ENCODE peak calls at places on chromosomes 3 and 15, in five cellular contexts. V is uterus, L is transverse colon, G is pancreas, E is HFFc6. J is an unnamed sample.

GRCh38 chr15:43346305-43346704 is 15.9 kb upstream of the LCMT2 start:
- DNase-seq in V (no peak), L (no peak), G (no peak), E (no peak), J (no peak)

GRCh38 chr3:196111939-196112386 is 30.1 kb upstream of the TFRC start:
- DNase-seq in V (no peak), L (no peak), G (no peak), E (no peak), J (no peak)

GRCh38 chr3:146542179-146542578 is 2.2 kb downstream of the PLSCR1 start:
- DNase-seq in V (no peak), L (no peak), G (no peak), E (no peak), J (no peak)

GRCh38 chr3:14135581-14135980 is 10.7 kb downstream of the TMEM43 start:
- DNase-seq in V (no peak), L (no peak), G (no peak), E (no peak), J (no peak)

GRCh38 chr3:119380697-119381096 is 82.7 kb downstream of the TMEM39A start:
- DNase-seq in V (no peak), L (no peak), G (no peak), E (no peak), J (peak)

GRCh38 chr3:177300039-177300833 is 103.0 kb upstream of the TBL1XR1 start:
- DNase-seq in V (no peak), L (peak), G (no peak), E (peak), J (peak)

GRCh38 chr15:82709421-82710207 is at the start of gene AP3B2:
- DNase-seq in V (peak), L (peak), G (peak), E (no peak), J (peak)

GRCh38 chr3:95120921-95121320 is 1058.1 kb downstream of the NSUN3 start:
- DNase-seq in V (no peak), L (no peak), G (no peak), E (no peak), J (no peak)

GRCh38 chr15:100124361-100124760 is 217.4 kb downstream of the ADAMTS17 start:
- DNase-seq in V (no peak), L (no peak), G (no peak), E (no peak), J (no peak)

DNA sequence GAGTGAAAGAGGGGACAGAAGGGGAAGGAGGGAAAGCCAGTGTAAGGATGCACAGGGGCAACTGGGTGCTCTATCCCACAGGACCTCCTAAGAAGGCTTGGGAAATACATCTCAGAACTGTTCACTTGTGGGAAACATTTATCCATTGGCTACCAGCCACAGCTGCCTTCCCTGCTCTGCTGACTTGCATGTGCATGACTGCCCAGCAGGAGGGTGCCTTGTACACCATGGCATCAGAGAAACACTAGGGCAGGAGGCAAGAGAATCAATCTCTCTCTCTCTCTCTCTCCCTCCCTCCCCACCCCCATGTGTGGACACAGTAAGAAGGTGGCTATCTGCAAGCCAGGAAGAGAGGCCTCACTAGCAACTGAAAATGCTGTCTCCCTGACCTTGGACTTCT is 62.9 kb upstream of the ZBTB38 start:
- DNase-seq in V (no peak), L (no peak), G (no peak), E (peak), J (peak)
- TF ChIP-seq CTCF in V (no peak), L (no peak), G (no peak), E (peak), J (no peak)

GRCh38 chr3:157493627-157494550 is 9.3 kb downstream of the VEPH1 start:
- DNase-seq in V (no peak), L (no peak), G (no peak), E (peak), J (no peak)
- TF ChIP-seq CTCF in V (peak), L (peak), G (peak), E (peak), J (peak)

GRCh38 chr3:153291052-153291689 is 129.1 kb downstream of the RAP2B start:
- DNase-seq in V (no peak), L (no peak), G (no peak), E (peak), J (no peak)
- TF ChIP-seq CTCF in V (no peak), L (peak), G (no peak), E (peak), J (no peak)

GRCh38 chr15:67906382-67906781 is 66.5 kb upstream of the RNU6-1 start:
- DNase-seq in V (no peak), L (no peak), G (no peak), E (peak), J (no peak)
- TF ChIP-seq CTCF in V (no peak), L (no peak), G (no peak), E (peak), J (no peak)

GRCh38 chr3:57948080-57948671 is 60.0 kb upstream of the FLNB start:
- DNase-seq in V (no peak), L (no peak), G (peak), E (no peak), J (no peak)

GRCh38 chr3:57948782-57949242 is 59.4 kb upstream of the FLNB start:
- DNase-seq in V (no peak), L (no peak), G (peak), E (no peak), J (peak)

GRCh38 chr3:57949344-57949743 is 58.9 kb upstream of the FLNB start:
- DNase-seq in V (no peak), L (no peak), G (peak), E (no peak), J (no peak)

GRCh38 chr3:57951106-57951882 is 56.9 kb upstream of the FLNB start:
- DNase-seq in V (peak), L (peak), G (peak), E (peak), J (peak)

GRCh38 chr3:57949779-57950618 is 58.2 kb upstream of the FLNB start:
- DNase-seq in V (peak), L (no peak), G (peak), E (peak), J (peak)
- TF ChIP-seq CTCF in V (peak), L (peak), G (peak), E (peak), J (no peak)

DNA sequence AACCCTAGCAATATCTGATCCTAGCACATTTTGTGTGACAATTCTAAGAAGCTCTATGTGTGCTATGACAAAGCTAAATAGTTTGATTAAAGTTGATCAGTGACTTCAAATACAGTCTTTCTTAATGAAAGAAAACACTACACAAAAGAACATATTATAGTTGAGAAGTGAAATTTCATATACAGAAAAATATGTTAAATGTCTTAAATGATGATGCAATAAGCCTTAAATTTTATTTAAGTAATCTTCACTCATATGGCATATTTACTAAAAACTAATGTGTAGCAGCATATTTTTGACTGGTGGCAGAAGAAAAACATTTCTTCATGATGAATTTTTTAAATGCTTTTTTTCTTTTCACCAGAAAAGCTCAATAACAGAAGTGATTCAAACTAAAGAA is 485.5 kb downstream of the TUSC7 start:
- DNase-seq in V (no peak), L (no peak), G (no peak), E (no peak), J (no peak)
- TF ChIP-seq CTCF in V (no peak), L (no peak), G (no peak), E (no peak), J (no peak)

GRCh38 chr3:18124501-18124900 is 300.6 kb downstream of the SATB1 start:
- DNase-seq in V (no peak), L (no peak), G (no peak), E (peak), J (no peak)

GRCh38 chr3:18126772-18127171 is 298.4 kb downstream of the SATB1 start:
- DNase-seq in V (no peak), L (no peak), G (no peak), E (no peak), J (no peak)

GRCh38 chr3:18122264-18122663 is 302.9 kb downstream of the SATB1 start:
- DNase-seq in V (no peak), L (no peak), G (no peak), E (no peak), J (no peak)

GRCh38 chr3:18127864-18128185 is 297.3 kb downstream of the SATB1 start:
- DNase-seq in V (no peak), L (no peak), G (no peak), E (no peak), J (no peak)

GRCh38 chr3:18127181-18127863 is 297.8 kb downstream of the SATB1 start:
- DNase-seq in V (no peak), L (no peak), G (no peak), E (no peak), J (no peak)
- TF ChIP-seq CTCF in V (no peak), L (no peak), G (no peak), E (no peak), J (no peak)